ENCODE peak calls at places on chromosomes 4 and X, in six cellular contexts. B is upper lobe of right lung, T is astrocyte of the spinal cord, L is OCI-LY7, Q is HFF-Myc, I is epithelial cell of esophagus. A is an unnamed sample.

GRCh38 chrX:6228720-6229119 is at the start of gene NLGN4X:
- DNase-seq in B (no peak), T (peak; percentile 6), L (no peak), Q (no peak), I (no peak), A (no peak)

GRCh38 chr4:130090427-130090826 is 994.5 kb downstream of the C4orf33 start:
- DNase-seq in B (peak; percentile 59), T (no peak), L (no peak), Q (no peak), I (no peak), A (no peak)

GRCh38 chr4:177484613-177485021 is 42.4 kb upstream of the AGA start:
- DNase-seq in B (no peak), T (peak; percentile 87), L (no peak), Q (peak; percentile 52), I (peak; percentile 93), A (peak; percentile 87)

GRCh38 chrX:132634521-132634920 is 145.7 kb upstream of the MBNL3 start:
- DNase-seq in B (no peak), T (no peak), L (no peak), Q (no peak), I (no peak), A (no peak)

GRCh38 chr4:138005486-138005885 is 236.7 kb downstream of the SLC7A11 start:
- DNase-seq in B (no peak), T (no peak), L (no peak), Q (no peak), I (no peak), A (no peak)

GRCh38 chr4:8702516-8703400 is 110.2 kb downstream of the CPZ start:
- DNase-seq in B (peak; percentile 37), T (no peak), L (no peak), Q (no peak), I (no peak), A (no peak)

GRCh38 chrX:39856472-39857121 is 241.2 kb downstream of the BCOR start:
- DNase-seq in B (no peak), T (no peak), L (no peak), Q (no peak), I (no peak), A (no peak)

GRCh38 chr4:56468097-56468422 is 643 bp downstream of the SRP72 start:
- DNase-seq in B (no peak), T (no peak), L (no peak), Q (no peak), I (peak; percentile 75), A (peak; percentile 31)

GRCh38 chr4:132124624-132124974 is 1024.5 kb upstream of the PCDH10 start:
- DNase-seq in B (no peak), T (no peak), L (no peak), Q (no peak), I (no peak), A (no peak)

GRCh38 chrX:80511969-80512760 is 91.9 kb downstream of the TENT5D start:
- DNase-seq in B (no peak), T (no peak), L (no peak), Q (no peak), I (peak; percentile 35), A (no peak)

GRCh38 chrX:78329486-78329885 is 2.1 kb upstream of the CYSLTR1 start:
- DNase-seq in B (no peak), T (no peak), L (no peak), Q (no peak), I (peak; percentile 27), A (no peak)

GRCh38 chr4:89158884-89159503 is 47.7 kb downstream of the TIGD2 start:
- DNase-seq in B (no peak), T (peak; percentile 50), L (peak; percentile 47), Q (peak; percentile 24), I (peak; percentile 46), A (peak; percentile 64)

GRCh38 chrX:1397001-1397400 is 5.1 kb upstream of the SLC25A6 start:
- DNase-seq in B (peak; percentile 45), T (no peak), L (no peak), Q (no peak), I (no peak), A (no peak)

GRCh38 chrX:11770320-11770719 is 12.3 kb downstream of the MSL3 start:
- DNase-seq in B (no peak), T (peak; percentile 37), L (peak; percentile 64), Q (no peak), I (peak; percentile 54), A (peak; percentile 66)

GRCh38 chr4:38069271-38069760 is 109.1 kb downstream of the PTTG2 start:
- DNase-seq in B (no peak), T (peak; percentile 31), L (peak; percentile 23), Q (no peak), I (peak; percentile 92), A (peak; percentile 84)

GRCh38 chr4:8763966-8764901 is 107.4 kb downstream of the HMX1 start:
- DNase-seq in B (peak; percentile 58), T (no peak), L (no peak), Q (no peak), I (no peak), A (no peak)

GRCh38 chr4:22473268-22473667 is 42.6 kb downstream of the ADGRA3 start:
- DNase-seq in B (no peak), T (peak; percentile 79), L (no peak), Q (no peak), I (peak; percentile 89), A (peak; percentile 88)

GRCh38 chr4:108483077-108483476 is 137.3 kb upstream of the RPL34 start:
- DNase-seq in B (no peak), T (peak; percentile 37), L (no peak), Q (no peak), I (no peak), A (no peak)

GRCh38 chr4:73705056-73705432 is 35.3 kb upstream of the CXCL8 start:
- DNase-seq in B (no peak), T (peak; percentile 72), L (no peak), Q (peak; percentile 16), I (peak; percentile 75), A (peak; percentile 89)

GRCh38 chr4:24236532-24236931 is 346.7 kb upstream of the PPARGC1A start:
- DNase-seq in B (no peak), T (no peak), L (no peak), Q (no peak), I (peak; percentile 33), A (peak; percentile 26)

GRCh38 chrX:38236901-38237615 is 16.4 kb upstream of the SRPX start:
- DNase-seq in B (no peak), T (no peak), L (no peak), Q (no peak), I (no peak), A (peak; percentile 44)

GRCh38 chr4:8294036-8294435 is 24.5 kb downstream of the HTRA3 start:
- DNase-seq in B (peak; percentile 35), T (no peak), L (no peak), Q (no peak), I (no peak), A (no peak)

GRCh38 chr4:139934336-139934735 is 219.6 kb downstream of the MAML3 start:
- DNase-seq in B (no peak), T (peak; percentile 16), L (no peak), Q (no peak), I (peak; percentile 28), A (peak; percentile 57)

GRCh38 chr4:58688603-58689002 is 1578.4 kb upstream of the IGFBP7 start:
- DNase-seq in B (no peak), T (no peak), L (no peak), Q (no peak), I (no peak), A (no peak)

GRCh38 chr4:78059524-78059889 is 2.4 kb downstream of the FRAS1 start:
- DNase-seq in B (no peak), T (peak; percentile 66), L (peak; percentile 50), Q (peak; percentile 90), I (peak; percentile 88), A (peak; percentile 85)

GRCh38 chr4:89363786-89364185 is 56.2 kb upstream of the GPRIN3 start:
- DNase-seq in B (no peak), T (no peak), L (no peak), Q (no peak), I (no peak), A (no peak)

GRCh38 chr4:6308890-6309643 is 39.4 kb downstream of the WFS1 start:
- DNase-seq in B (no peak), T (no peak), L (no peak), Q (no peak), I (no peak), A (no peak)

GRCh38 chr4:6307891-6308290 is 38.2 kb downstream of the WFS1 start:
- DNase-seq in B (no peak), T (no peak), L (no peak), Q (no peak), I (no peak), A (no peak)

GRCh38 chr4:6307230-6307629 is 37.6 kb downstream of the WFS1 start:
- DNase-seq in B (no peak), T (no peak), L (no peak), Q (no peak), I (no peak), A (no peak)

GRCh38 chr4:6306299-6306698 is 36.6 kb downstream of the WFS1 start:
- DNase-seq in B (no peak), T (no peak), L (no peak), Q (no peak), I (no peak), A (no peak)

GRCh38 chr4:6309755-6310154 is 40.1 kb downstream of the WFS1 start:
- DNase-seq in B (no peak), T (no peak), L (no peak), Q (no peak), I (no peak), A (no peak)
- H3K4me3 ChIP-seq in B (peak overlapping the region; percentile 47), T (no peak overlapping the region), L (no peak overlapping the region), Q (no peak overlapping the region), I (no peak overlapping the region), A (no peak overlapping the region)

GRCh38 chrX:134520860-134521390 is 61.0 kb downstream of the HPRT1 start:
- DNase-seq in B (no peak), T (peak; percentile 73), L (peak; percentile 41), Q (peak; percentile 42), I (peak; percentile 62), A (peak; percentile 84)
- TF ChIP-seq CTCF in B (peak; percentile 51), T (peak; percentile 69), L (peak; percentile 72), Q (peak; percentile 61), I (peak; percentile 71), A (peak; percentile 80)

DNA sequence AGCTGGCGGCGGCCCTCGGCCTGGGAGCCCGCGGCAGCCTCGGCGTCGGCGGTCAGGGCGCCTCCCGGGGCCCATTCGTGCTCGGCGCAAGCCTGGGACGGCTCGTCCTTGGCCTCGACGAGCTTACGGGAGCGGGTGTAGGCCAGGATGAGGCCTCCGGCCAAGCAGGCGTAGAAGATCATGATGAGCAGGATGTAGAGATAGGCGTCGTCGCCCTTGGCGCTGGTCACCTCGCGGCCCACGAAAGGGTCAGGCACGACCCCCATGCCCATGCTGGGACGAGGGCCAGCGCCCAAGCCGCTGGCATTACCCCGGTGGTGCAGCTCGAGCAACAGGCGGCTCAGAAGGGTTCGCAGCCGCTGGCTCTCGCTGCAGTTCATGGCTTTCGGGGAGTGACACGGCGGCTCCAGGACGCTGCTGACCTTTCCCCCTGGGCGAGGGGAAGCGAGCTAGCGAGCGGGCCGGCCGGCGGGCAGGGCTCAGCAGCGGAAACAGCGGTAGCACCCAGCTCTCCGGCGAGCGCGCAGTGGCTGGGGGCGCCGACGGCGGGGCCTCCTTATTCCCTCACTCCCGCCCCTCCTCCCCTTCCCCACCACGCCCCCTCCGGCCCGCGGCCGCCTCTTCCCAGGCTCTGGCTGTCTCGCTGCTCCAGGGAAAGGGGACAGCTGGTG is at the start of gene KCNE5:
- DNase-seq in B (no peak), T (no peak), L (no peak), Q (no peak), I (no peak), A (no peak)
- H3K4me3 ChIP-seq in B (no peak within 1 kb of the TSS), T (peak within 1 kb of the TSS; percentile 12), L (no peak within 1 kb of the TSS), Q (no peak within 1 kb of the TSS), I (no peak within 1 kb of the TSS), A (no peak within 1 kb of the TSS)

GRCh38 chr4:159308571-159309340 is 205.9 kb downstream of the RAPGEF2 start:
- DNase-seq in B (no peak), T (peak; percentile 69), L (no peak), Q (no peak), I (peak; percentile 46), A (peak; percentile 44)
- TF ChIP-seq CTCF in B (no peak), T (no peak), L (no peak), Q (no peak), I (no peak), A (no peak)

GRCh38 chrX:387729-388128 is 1.0 kb upstream of the PPP2R3B start:
- DNase-seq in B (no peak), T (no peak), L (no peak), Q (no peak), I (no peak), A (no peak)
- H3K4me3 ChIP-seq in B (peak overlapping the region; percentile 86), T (peak overlapping the region; percentile 81), L (peak overlapping the region; percentile 74), Q (peak overlapping the region; percentile 78), I (peak overlapping the region; percentile 78), A (peak overlapping the region; percentile 81)